ENCODE peak calls at places on chromosomes 2 and 18, in nine cellular contexts. V, Q, E, L, D, O, N, M and G are unnamed samples.

GRCh38 chr2:86221066-86221684 is 21.9 kb downstream of the MRPL35 start:
- DNase-seq in L (peak), D (no peak), V (peak), N (no peak), O (peak), Q (peak), M (no peak), E (no peak), G (peak)

GRCh38 chr2:189407944-189408209 is 33.4 kb upstream of the WDR75 start:
- DNase-seq in E (no peak), L (no peak), N (no peak), D (no peak), V (peak), Q (no peak), O (no peak), M (no peak), G (no peak)

GRCh38 chr2:118728984-118729383 is 118.5 kb downstream of the EN1 start:
- DNase-seq in M (no peak), N (no peak), E (no peak), Q (no peak), V (no peak), L (no peak), D (no peak), O (no peak), G (no peak)

GRCh38 chr2:232843860-232844259 is 26.2 kb upstream of the SNORC start:
- DNase-seq in L (no peak), N (no peak), Q (no peak), E (no peak), V (no peak), M (peak), D (no peak), O (no peak), G (no peak)

GRCh38 chr2:35821675-35822074 is 533.9 kb upstream of the CRIM1 start:
- DNase-seq in Q (no peak), L (no peak), M (no peak), N (no peak), D (no peak), E (no peak), O (no peak), V (no peak), G (no peak)

GRCh38 chr2:46495347-46496030 is 16.1 kb downstream of the TMEM247 start:
- DNase-seq in D (no peak), E (no peak), M (no peak), L (no peak), V (peak), N (no peak), Q (no peak), O (no peak), G (no peak)

GRCh38 chr2:36618381-36618780 is 20.4 kb upstream of the FEZ2 start:
- DNase-seq in V (peak), D (no peak), O (peak), Q (no peak), N (no peak), M (no peak), E (peak), L (peak), G (peak)

GRCh38 chr2:236828820-236829219 is 256.9 kb upstream of the COPS8 start:
- DNase-seq in M (no peak), Q (no peak), V (no peak), E (no peak), D (no peak), N (no peak), L (no peak), O (no peak), G (no peak)

GRCh38 chr2:162965151-162965550 is 126.6 kb upstream of the KCNH7 start:
- DNase-seq in N (no peak), E (no peak), O (no peak), L (no peak), M (no peak), V (no peak), Q (no peak), D (no peak), G (no peak)

GRCh38 chr2:232781765-232782164 is 5.4 kb upstream of the KCNJ13 start:
- DNase-seq in V (peak), M (no peak), Q (no peak), O (peak), L (no peak), N (no peak), D (no peak), E (peak), G (peak)

GRCh38 chr2:28753043-28753683 is 1.5 kb downstream of the PPP1CB start:
- DNase-seq in D (no peak), Q (peak), E (peak), V (peak), M (peak), L (peak), O (peak), N (no peak), G (peak)

GRCh38 chr2:241514986-241515737 is 6.8 kb upstream of the STK25 start:
- DNase-seq in N (no peak), E (no peak), O (peak), D (no peak), V (no peak), Q (no peak), L (no peak), M (no peak), G (peak)

GRCh38 chr2:10009811-10010781 is 33.3 kb upstream of the KLF11 start:
- DNase-seq in Q (peak), N (no peak), M (peak), V (peak), L (no peak), O (no peak), E (no peak), D (no peak), G (no peak)

GRCh38 chr18:2910751-2911425 is 64.1 kb downstream of the EMILIN2 start:
- DNase-seq in D (no peak), Q (no peak), L (no peak), O (no peak), E (no peak), M (no peak), N (no peak), V (no peak), G (no peak)

GRCh38 chr2:63849381-63850203 is 7.9 kb downstream of the UGP2 start:
- DNase-seq in D (no peak), M (no peak), V (peak), Q (no peak), N (no peak), O (no peak), L (no peak), E (no peak), G (no peak)

GRCh38 chr2:233082222-233082933 is 22.2 kb downstream of the INPP5D start:
- DNase-seq in V (no peak), Q (no peak), O (peak), M (no peak), D (no peak), E (no peak), L (no peak), N (no peak), G (peak)

GRCh38 chr2:128347701-128348504 is 29.2 kb upstream of the HS6ST1 start:
- DNase-seq in V (peak), E (peak), M (peak), D (no peak), O (no peak), N (no peak), Q (peak), L (no peak), G (no peak)

GRCh38 chr2:9630001-9630749 is 622 bp downstream of the YWHAQ start:
- DNase-seq in O (peak), M (peak), E (no peak), D (peak), V (peak), L (peak), N (no peak), Q (peak), G (peak)

GRCh38 chr18:46755315-46756171 is 1.3 kb downstream of the ST8SIA5 start:
- DNase-seq in E (no peak), D (no peak), O (no peak), M (no peak), L (no peak), N (no peak), Q (no peak), V (no peak), G (peak)

GRCh38 chr2:8392098-8392844 is 289.6 kb upstream of the ID2 start:
- DNase-seq in D (no peak), V (no peak), O (no peak), M (no peak), E (no peak), L (no peak), Q (no peak), N (no peak), G (no peak)

GRCh38 chr18:27045342-27045741 is 139.8 kb downstream of the CHST9 start:
- DNase-seq in V (no peak), E (no peak), N (no peak), L (no peak), D (no peak), M (no peak), O (no peak), Q (no peak), G (no peak)

GRCh38 chr2:114661926-114662670 is 219.7 kb downstream of the DPP10 start:
- DNase-seq in M (peak), V (peak), L (no peak), N (no peak), O (peak), Q (no peak), E (no peak), D (peak), G (no peak)

GRCh38 chr2:69969991-69970390 is 8.6 kb upstream of the ASPRV1 start:
- DNase-seq in M (no peak), D (no peak), L (no peak), E (no peak), N (no peak), Q (no peak), O (no peak), V (no peak), G (no peak)

GRCh38 chr2:164205347-164205746 is 415.9 kb downstream of the GRB14 start:
- DNase-seq in E (no peak), M (no peak), D (no peak), Q (no peak), N (no peak), V (peak), L (no peak), O (no peak), G (no peak)

GRCh38 chr2:33033524-33034150 is 86.9 kb downstream of the LTBP1 start:
- DNase-seq in O (no peak), L (peak), D (no peak), Q (no peak), M (no peak), E (no peak), V (peak), N (no peak), G (no peak)

GRCh38 chr2:8638327-8638726 is 43.5 kb upstream of the ID2 start:
- DNase-seq in O (no peak), L (no peak), M (no peak), N (no peak), V (no peak), Q (no peak), D (no peak), E (no peak), G (no peak)

GRCh38 chr2:160993543-160994090 is 166.6 kb upstream of the TANK start:
- DNase-seq in E (no peak), L (no peak), O (no peak), D (no peak), M (no peak), V (no peak), Q (no peak), N (no peak), G (no peak)

GRCh38 chr2:9654429-9655100 is 23.8 kb upstream of the YWHAQ start:
- DNase-seq in E (no peak), M (no peak), V (no peak), O (no peak), Q (no peak), L (no peak), D (no peak), N (no peak), G (no peak)

GRCh38 chr2:86393521-86394490 is 47.4 kb upstream of the KDM3A start:
- DNase-seq in V (peak), L (peak), D (no peak), Q (peak), O (no peak), M (no peak), N (no peak), E (no peak), G (no peak)

GRCh38 chr2:64876137-64876647 is 113.0 kb upstream of the SLC1A4 start:
- DNase-seq in N (no peak), D (peak), L (peak), Q (no peak), O (no peak), V (peak), M (peak), E (peak), G (no peak)

GRCh38 chr2:101864426-101864825 is 127.3 kb upstream of the IL1R2 start:
- DNase-seq in V (no peak), N (no peak), E (no peak), M (no peak), D (no peak), L (no peak), O (no peak), Q (no peak), G (no peak)

GRCh38 chr18:33755918-33756590 is 178.0 kb downstream of the ASXL3 start:
- DNase-seq in D (peak), L (no peak), Q (no peak), E (peak), M (no peak), O (no peak), V (peak), N (no peak), G (no peak)

GRCh38 chr2:60535392-60536312 is 17.8 kb downstream of the BCL11A start:
- DNase-seq in V (no peak), D (no peak), N (no peak), O (no peak), E (no peak), L (no peak), Q (no peak), M (no peak), G (peak)

GRCh38 chr18:48410095-48410920 is 1.1 kb upstream of the ZBTB7C start:
- DNase-seq in V (peak), O (peak), N (peak), M (peak), Q (peak), L (peak), D (peak), E (no peak), G (peak)

GRCh38 chr2:6418316-6418715 is 447.4 kb downstream of the CMPK2 start:
- DNase-seq in E (no peak), L (no peak), N (no peak), D (no peak), V (no peak), O (no peak), Q (no peak), M (no peak), G (no peak)

GRCh38 chr2:239025081-239025801 is 177.4 kb downstream of the TWIST2 start:
- DNase-seq in L (no peak), Q (no peak), E (peak), N (no peak), D (peak), V (peak), O (no peak), M (no peak), G (no peak)

GRCh38 chr2:96359310-96359709 is 23.7 kb downstream of the NCAPH start:
- DNase-seq in M (no peak), N (no peak), D (no peak), Q (no peak), V (no peak), L (no peak), E (no peak), O (no peak), G (no peak)
- TF ChIP-seq CTCF in M (peak), N (no peak), D (no peak), Q (no peak), V (no peak), L (peak), E (peak), O (peak), G (peak)

DNA sequence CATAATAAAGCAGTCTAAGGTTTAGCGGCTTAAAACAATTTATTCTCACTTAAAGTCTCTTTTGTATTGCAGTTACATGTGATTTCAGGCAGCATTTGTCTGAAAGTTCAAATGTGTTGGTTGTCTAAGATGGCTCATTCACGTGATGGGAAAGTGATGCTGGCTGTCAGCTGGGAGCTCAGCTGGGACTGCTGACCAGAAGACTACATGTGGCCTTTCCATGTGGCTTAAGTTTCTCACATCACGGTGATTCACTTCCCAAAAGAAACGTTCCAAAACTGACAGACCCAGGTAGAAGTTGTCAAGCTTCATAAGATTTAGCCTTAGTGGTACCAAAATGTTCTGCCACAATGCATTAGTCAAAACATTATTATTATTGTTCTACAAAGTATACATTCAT is 76.9 kb downstream of the TMEM131 start:
- DNase-seq in L (no peak), N (no peak), D (no peak), O (no peak), Q (no peak), V (no peak), M (no peak), E (no peak), G (no peak)
- TF ChIP-seq CTCF in L (no peak), N (no peak), D (no peak), O (no peak), Q (no peak), V (no peak), M (no peak), E (no peak), G (no peak)

GRCh38 chr2:54657664-54658083 is 65.8 kb upstream of the EML6 start:
- DNase-seq in M (no peak), L (peak), V (peak), E (no peak), D (no peak), Q (peak), N (no peak), O (peak), G (peak)
- TF ChIP-seq CTCF in M (peak), L (peak), V (peak), E (peak), D (peak), Q (peak), N (peak), O (peak), G (peak)

GRCh38 chr18:5841518-5841917 is 53.8 kb downstream of the TMEM200C start:
- DNase-seq in O (no peak), V (peak), N (no peak), E (no peak), Q (no peak), M (no peak), L (no peak), D (no peak), G (no peak)
- TF ChIP-seq CTCF in O (no peak), V (no peak), N (peak), E (no peak), Q (no peak), M (no peak), L (no peak), D (no peak), G (no peak)